ENCODE peak calls at places on chromosomes 1 and 21, in ten cellular contexts. V is IMR-90; P is AG04450; O is heart left ventricle; X is cardiac fibroblast; B is body of pancreas; A is upper lobe of right lung; U is GM12864; K is tibial artery; N is CD8-positive, alpha-beta T cell. T is an unnamed sample.

GRCh38 chr21:39611547-39612190 is 1.1 kb upstream of the B3GALT5 start:
- DNase-seq in V (no peak), P (no peak), O (no peak), X (no peak), B (peak; percentile 36), A (no peak), U (no peak), K (no peak), N (no peak), T (peak; percentile 25)

GRCh38 chr1:23393706-23394105 is 24.1 kb upstream of the ZNF436 start:
- DNase-seq in V (peak; percentile 76), P (no peak), O (peak; percentile 82), X (peak; percentile 90), B (peak; percentile 52), A (no peak), U (no peak), K (no peak), N (no peak), T (no peak)

GRCh38 chr1:208646431-208646830 is 402.2 kb upstream of the PLXNA2 start:
- DNase-seq in V (no peak), P (no peak), O (no peak), X (no peak), B (no peak), A (no peak), U (no peak), K (no peak), N (no peak), T (no peak)

GRCh38 chr21:42463861-42464515 is 32.0 kb downstream of the RSPH1 start:
- DNase-seq in V (peak; percentile 68), P (peak; percentile 13), O (no peak), X (peak; percentile 51), B (no peak), A (no peak), U (peak; percentile 91), K (peak; percentile 59), N (peak; percentile 89), T (no peak)

GRCh38 chr21:33540711-33541104 is 1.2 kb downstream of the GART start:
- DNase-seq in V (no peak), P (no peak), O (no peak), X (no peak), B (no peak), A (no peak), U (no peak), K (no peak), N (no peak), T (no peak)

GRCh38 chr1:12121212-12122000 is 45.4 kb upstream of the TNFRSF1B start:
- DNase-seq in V (peak; percentile 97), P (peak; percentile 89), O (no peak), X (peak; percentile 88), B (no peak), A (no peak), U (no peak), K (no peak), N (peak; percentile 32), T (no peak)

GRCh38 chr1:84907095-84907827 is 14.3 kb upstream of the LPAR3 start:
- DNase-seq in V (peak; percentile 71), P (no peak), O (no peak), X (no peak), B (no peak), A (no peak), U (no peak), K (no peak), N (no peak), T (no peak)

GRCh38 chr1:85146972-85147359 is 53.9 kb downstream of the SYDE2 start:
- DNase-seq in V (peak; percentile 72), P (no peak), O (no peak), X (peak; percentile 7), B (no peak), A (no peak), U (no peak), K (no peak), N (no peak), T (no peak)

GRCh38 chr21:46097826-46098286 is at the start of gene COL6A2:
- DNase-seq in V (peak; percentile 71), P (no peak), O (peak; percentile 86), X (peak; percentile 76), B (peak; percentile 39), A (peak; percentile 72), U (no peak), K (peak; percentile 88), N (peak; percentile 41), T (peak; percentile 84)
- H3K4me3 ChIP-seq in V (peak within 1 kb of the TSS; percentile 97), P (peak within 1 kb of the TSS; percentile 79), O (peak within 1 kb of the TSS; percentile 83), X (peak within 1 kb of the TSS; percentile 82), B (no peak within 1 kb of the TSS), A (peak within 1 kb of the TSS; percentile 57), U (no peak within 1 kb of the TSS), K (peak within 1 kb of the TSS; percentile 82), N (peak within 1 kb of the TSS; percentile 41), T (peak within 1 kb of the TSS; percentile 73)

GRCh38 chr1:92079441-92079840 is 704 bp upstream of the BTBD8 start:
- DNase-seq in V (no peak), P (no peak), O (no peak), X (no peak), B (no peak), A (no peak), U (no peak), K (no peak), N (no peak), T (no peak)

GRCh38 chr1:92081031-92081430 is 886 bp downstream of the BTBD8 start:
- DNase-seq in V (no peak), P (no peak), O (no peak), X (no peak), B (no peak), A (no peak), U (no peak), K (no peak), N (no peak), T (no peak)

GRCh38 chr1:92084651-92085050 is 4.5 kb downstream of the BTBD8 start:
- DNase-seq in V (no peak), P (no peak), O (no peak), X (no peak), B (no peak), A (no peak), U (no peak), K (no peak), N (no peak), T (no peak)

GRCh38 chr1:92076363-92076762 is 1.2 kb upstream of the SETSIP start:
- DNase-seq in V (no peak), P (no peak), O (no peak), X (no peak), B (no peak), A (no peak), U (no peak), K (no peak), N (no peak), T (no peak)

DNA sequence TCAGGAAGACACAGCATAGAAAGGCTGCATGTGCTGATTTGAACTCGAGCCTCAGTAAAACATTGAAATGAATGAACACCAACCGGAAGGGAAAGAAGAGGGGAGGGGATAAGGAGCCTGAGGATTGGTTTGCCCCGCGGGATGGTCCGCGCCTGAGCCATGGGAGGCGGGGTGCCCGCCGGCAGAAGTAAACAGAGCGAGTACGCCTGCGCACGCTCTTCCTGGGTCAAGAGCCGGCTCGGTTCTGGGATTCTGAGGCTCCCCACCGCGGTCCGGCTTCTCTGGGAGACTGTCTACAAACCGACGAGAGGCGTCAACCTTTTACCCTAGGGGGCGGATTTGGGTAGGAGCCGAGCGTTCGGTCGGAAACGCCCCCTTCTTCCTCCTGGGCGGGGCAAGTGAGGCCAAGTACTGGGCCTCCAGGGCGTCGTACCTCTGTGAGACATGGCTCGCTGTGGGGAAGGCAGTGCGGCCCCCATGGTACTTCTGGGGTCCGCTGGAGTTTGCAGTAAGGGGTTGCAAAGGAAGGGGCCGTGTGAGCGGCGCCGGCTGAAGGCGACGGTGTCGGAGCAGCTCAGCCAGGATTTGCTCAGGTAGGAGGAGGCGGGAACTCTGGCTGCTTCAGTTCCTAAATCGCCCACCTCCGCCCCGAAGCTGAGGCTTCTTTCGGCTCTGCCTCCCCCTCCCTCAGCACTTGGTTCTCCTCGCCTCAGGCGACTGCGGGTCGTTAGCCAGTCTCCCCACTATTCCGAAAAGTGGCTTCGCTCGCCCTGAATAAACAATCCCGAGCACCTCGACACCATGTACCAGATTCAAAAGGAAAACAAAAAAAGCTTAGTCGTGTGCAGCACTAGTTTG is at the start of gene BTBD8:
- DNase-seq in V (peak; percentile 71), P (peak; percentile 61), O (peak; percentile 85), X (peak; percentile 90), B (peak; percentile 85), A (peak; percentile 92), U (peak; percentile 51), K (peak; percentile 91), N (peak; percentile 88), T (peak; percentile 92)
- H3K4me3 ChIP-seq in V (peak within 1 kb of the TSS; percentile 77), P (peak within 1 kb of the TSS; percentile 80), O (peak within 1 kb of the TSS; percentile 61), X (peak within 1 kb of the TSS; percentile 80), B (peak within 1 kb of the TSS; percentile 30), A (peak within 1 kb of the TSS; percentile 95), U (peak within 1 kb of the TSS; percentile 59), K (peak within 1 kb of the TSS; percentile 96), N (peak within 1 kb of the TSS; percentile 88), T (peak within 1 kb of the TSS; percentile 69)

GRCh38 chr1:98865796-98866195 is 138.9 kb downstream of the PLPPR5 start:
- DNase-seq in V (no peak), P (no peak), O (no peak), X (no peak), B (no peak), A (no peak), U (no peak), K (no peak), N (no peak), T (no peak)

GRCh38 chr1:98874828-98875227 is 129.8 kb downstream of the PLPPR5 start:
- DNase-seq in V (no peak), P (no peak), O (no peak), X (no peak), B (no peak), A (no peak), U (no peak), K (no peak), N (no peak), T (no peak)

DNA sequence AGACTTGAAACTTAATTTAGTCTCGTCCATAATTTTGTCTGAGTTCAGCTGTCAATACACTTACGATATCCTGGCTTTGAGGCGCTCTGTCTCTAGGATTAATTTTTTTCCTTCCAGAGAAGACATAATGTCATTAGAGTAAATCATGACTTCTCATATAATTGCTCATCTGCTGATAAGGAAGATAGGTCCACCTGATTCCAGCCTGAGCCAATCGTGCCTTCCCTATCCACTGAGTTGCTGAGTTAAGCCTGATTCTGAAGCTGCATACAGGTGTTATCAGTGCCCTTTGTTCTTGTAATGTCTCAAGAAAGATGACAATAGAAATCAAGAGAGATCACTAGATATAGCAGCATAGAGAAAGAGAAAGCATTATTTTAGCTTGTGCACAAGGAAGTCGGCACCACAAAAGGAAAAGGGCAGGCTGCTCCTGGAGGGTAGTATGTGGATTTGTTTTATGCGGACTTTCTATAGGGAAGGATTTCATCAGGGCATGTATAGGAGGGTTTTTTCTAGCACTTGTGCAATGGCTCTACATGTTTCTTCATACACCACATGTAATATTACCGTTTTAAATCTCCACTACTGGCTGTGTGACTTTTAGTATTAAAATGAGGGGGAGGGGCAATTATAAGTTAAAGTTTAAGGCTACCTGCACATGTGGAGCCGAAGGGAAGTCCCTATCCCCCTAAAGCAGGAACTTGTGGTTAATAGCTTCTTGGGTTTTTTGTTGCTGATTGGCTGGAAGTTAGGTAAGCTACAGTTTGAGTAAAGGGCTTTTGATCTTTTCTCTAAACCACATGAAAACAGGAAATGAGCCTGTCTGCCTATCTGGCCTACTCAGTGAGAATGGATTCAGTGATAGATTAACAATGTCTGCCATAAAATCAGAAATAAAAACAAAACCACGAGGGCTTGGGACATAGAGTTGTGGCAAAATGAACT is 133.4 kb downstream of the PLPPR5 start:
- DNase-seq in V (no peak), P (no peak), O (no peak), X (no peak), B (no peak), A (no peak), U (peak; percentile 25), K (no peak), N (peak; percentile 70), T (no peak)
- H3K4me3 ChIP-seq in V (no peak overlapping the region), P (no peak overlapping the region), O (no peak overlapping the region), X (no peak overlapping the region), B (no peak overlapping the region), A (no peak overlapping the region), U (no peak overlapping the region), K (no peak overlapping the region), N (peak overlapping the region; percentile 38), T (no peak overlapping the region)

DNA sequence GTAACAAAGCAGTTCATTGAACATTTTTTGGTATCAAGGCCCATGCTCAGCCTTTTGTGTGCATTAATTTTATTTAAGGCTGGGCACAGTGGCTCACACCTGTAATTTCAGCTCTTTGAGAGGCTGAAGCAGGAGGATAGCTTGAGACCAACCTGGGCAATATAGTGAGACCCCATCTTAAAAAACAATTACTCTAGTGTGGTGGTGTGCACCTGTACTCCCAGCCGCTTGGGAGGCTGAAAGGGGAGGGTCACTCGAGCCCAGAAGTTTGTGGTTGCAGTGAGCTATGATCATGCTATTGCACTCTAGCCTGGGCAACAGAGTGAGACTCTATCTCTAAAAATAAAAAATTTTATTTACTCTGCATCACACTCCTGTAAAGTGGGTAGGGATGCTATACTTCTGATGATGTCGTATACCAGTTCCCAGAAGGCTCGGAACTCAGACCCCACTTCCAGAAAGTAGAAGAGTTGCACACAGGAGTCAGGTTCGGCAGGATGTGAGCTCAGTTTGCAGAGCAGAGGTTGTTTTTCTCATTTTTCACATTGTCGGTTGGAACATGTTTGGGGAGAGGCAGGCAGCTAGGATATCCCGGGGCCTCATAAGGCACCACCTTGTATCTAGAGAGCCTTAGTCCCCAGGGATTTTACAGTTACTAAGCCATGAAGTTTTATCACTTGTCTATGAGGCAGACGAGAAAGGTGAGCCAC is 144.6 kb downstream of the GALNT2 start:
- DNase-seq in V (no peak), P (no peak), O (no peak), X (no peak), B (no peak), A (no peak), U (no peak), K (no peak), N (no peak), T (no peak)
- H3K4me3 ChIP-seq in V (no peak overlapping the region), P (no peak overlapping the region), O (no peak overlapping the region), X (no peak overlapping the region), B (no peak overlapping the region), A (no peak overlapping the region), U (no peak overlapping the region), K (no peak overlapping the region), N (no peak overlapping the region), T (no peak overlapping the region)